ENCODE peak calls at places on chromosomes 2 and 18, in ten cellular contexts. I is CD8-positive, alpha-beta T cell; A is iris pigment epithelial cell; T is HT-29; W is G401; D is activated CD4-positive, alpha-beta T cell treated with anti-CD3 and anti-CD28 coated beads, Interleukin-2, amount 50 U/mL, for 24 hours; Q is WTC11; N is AG08395; G is amniotic stem cell; J is EH. H is an unnamed sample.

GRCh38 chr2:173590278-173590811 is 235.7 kb downstream of the CDCA7 start:
- DNase-seq in W (no peak), I (no peak), T (peak), A (peak), D (no peak), N (peak), J (peak), Q (no peak), G (peak), H (no peak)

GRCh38 chr18:31492671-31493070 is 5.3 kb upstream of the DSG2 start:
- DNase-seq in D (no peak), G (no peak), I (no peak), J (no peak), N (no peak), Q (no peak), W (no peak), T (no peak), A (no peak), H (no peak)

GRCh38 chr18:56003009-56003408 is 415.0 kb upstream of the TCF4 start:
- DNase-seq in W (no peak), J (no peak), I (no peak), D (no peak), T (no peak), N (no peak), G (no peak), Q (no peak), A (no peak), H (no peak)

GRCh38 chr2:61887684-61888303 is 662 bp downstream of the CCT4 start:
- DNase-seq in I (peak), G (no peak), A (peak), N (peak), D (peak), Q (no peak), J (peak), T (peak), W (no peak), H (no peak)

GRCh38 chr18:11148655-11149440 is 521 bp downstream of the PIEZO2 start:
- DNase-seq in N (no peak), G (no peak), I (no peak), Q (peak), D (no peak), A (no peak), T (no peak), W (no peak), J (no peak), H (no peak)

GRCh38 chr2:128410035-128410757 is 91.5 kb upstream of the HS6ST1 start:
- DNase-seq in J (no peak), N (no peak), T (no peak), D (no peak), G (no peak), W (no peak), I (no peak), A (no peak), Q (no peak), H (no peak)

GRCh38 chr2:54438271-54438670 is 17.9 kb upstream of the SPTBN1 start:
- DNase-seq in G (no peak), W (no peak), I (no peak), Q (no peak), T (no peak), J (peak), D (no peak), A (peak), N (peak), H (no peak)

GRCh38 chr18:63506336-63506646 is 29.5 kb downstream of the SERPINB5 start:
- DNase-seq in I (no peak), W (no peak), G (no peak), J (no peak), Q (no peak), A (no peak), N (no peak), T (no peak), D (no peak), H (no peak)